ENCODE peak calls at places on chromosomes 7 and 10, in five cellular contexts. One of them, this sample, is unnamed.

GRCh38 chr7:86598721-86599120 is 45.0 kb upstream of the GRM3 start:
- DNase-seq in mucosa of descending colon: no peak
- DNase-seq in NCI-H1417 treated with DMSO at 0.1 percent for 48 hours: no peak
- DNase-seq in Kasumi-1: no peak
- DNase-seq in MCF 10A: no peak
- DNase-seq in this sample: no peak

GRCh38 chr10:78594938-78595645 is 473.7 kb upstream of the ZMIZ1 start:
- DNase-seq in NCI-H1417 treated with DMSO at 0.1 percent for 48 hours: peak; percentile 36
- DNase-seq in MCF 10A: no peak
- DNase-seq in Kasumi-1: no peak
- DNase-seq in mucosa of descending colon: no peak
- DNase-seq in this sample: no peak

GRCh38 chr10:3902054-3902808 is 117.2 kb upstream of the KLF6 start:
- DNase-seq in NCI-H1417 treated with DMSO at 0.1 percent for 48 hours: no peak
- DNase-seq in mucosa of descending colon: no peak
- DNase-seq in Kasumi-1: no peak
- DNase-seq in MCF 10A: no peak
- DNase-seq in this sample: no peak

GRCh38 chr10:6044651-6045599 is 17.2 kb downstream of the IL2RA start:
- DNase-seq in MCF 10A: no peak
- DNase-seq in mucosa of descending colon: no peak
- DNase-seq in NCI-H1417 treated with DMSO at 0.1 percent for 48 hours: no peak
- DNase-seq in Kasumi-1: peak; percentile 71
- DNase-seq in this sample: no peak

GRCh38 chr7:101901661-101902491 is 84.5 kb downstream of the CUX1 start:
- DNase-seq in mucosa of descending colon: peak; percentile 8
- DNase-seq in Kasumi-1: no peak
- DNase-seq in MCF 10A: no peak
- DNase-seq in NCI-H1417 treated with DMSO at 0.1 percent for 48 hours: no peak
- DNase-seq in this sample: no peak

GRCh38 chr7:151248191-151249033 is at the start of gene SMARCD3:
- DNase-seq in Kasumi-1: no peak
- DNase-seq in NCI-H1417 treated with DMSO at 0.1 percent for 48 hours: no peak
- DNase-seq in mucosa of descending colon: peak; percentile 61
- DNase-seq in MCF 10A: peak; percentile 43
- DNase-seq in this sample: no peak

GRCh38 chr10:525565-526315 is 163.7 kb downstream of the DIP2C start:
- DNase-seq in Kasumi-1: no peak
- DNase-seq in NCI-H1417 treated with DMSO at 0.1 percent for 48 hours: no peak
- DNase-seq in MCF 10A: peak; percentile 8
- DNase-seq in mucosa of descending colon: no peak
- DNase-seq in this sample: no peak

GRCh38 chr7:45123913-45124312 is 12.4 kb upstream of the TBRG4 start:
- DNase-seq in NCI-H1417 treated with DMSO at 0.1 percent for 48 hours: no peak
- DNase-seq in MCF 10A: no peak
- DNase-seq in mucosa of descending colon: no peak
- DNase-seq in Kasumi-1: no peak
- DNase-seq in this sample: no peak

GRCh38 chr7:140745654-140746053 is 49.1 kb downstream of the NDUFB2 start:
- DNase-seq in NCI-H1417 treated with DMSO at 0.1 percent for 48 hours: no peak
- DNase-seq in Kasumi-1: peak; percentile 59
- DNase-seq in mucosa of descending colon: no peak
- DNase-seq in MCF 10A: no peak
- DNase-seq in this sample: peak; percentile 62

GRCh38 chr10:124003481-124004371 is 89.7 kb downstream of the CHST15 start:
- DNase-seq in NCI-H1417 treated with DMSO at 0.1 percent for 48 hours: no peak
- DNase-seq in MCF 10A: no peak
- DNase-seq in mucosa of descending colon: no peak
- DNase-seq in Kasumi-1: no peak
- DNase-seq in this sample: no peak

GRCh38 chr10:43229208-43230061 is 37.4 kb downstream of the RASGEF1A start:
- DNase-seq in mucosa of descending colon: peak; percentile 54
- DNase-seq in MCF 10A: no peak
- DNase-seq in NCI-H1417 treated with DMSO at 0.1 percent for 48 hours: no peak
- DNase-seq in Kasumi-1: no peak
- DNase-seq in this sample: no peak

GRCh38 chr7:105060394-105060793 is 46.4 kb downstream of the KMT2E start:
- DNase-seq in mucosa of descending colon: no peak
- DNase-seq in Kasumi-1: no peak
- DNase-seq in MCF 10A: no peak
- DNase-seq in NCI-H1417 treated with DMSO at 0.1 percent for 48 hours: no peak
- DNase-seq in this sample: no peak

GRCh38 chr10:101244321-101245050 is 15.2 kb upstream of the LBX1 start:
- DNase-seq in NCI-H1417 treated with DMSO at 0.1 percent for 48 hours: no peak
- DNase-seq in MCF 10A: peak; percentile 20
- DNase-seq in Kasumi-1: peak; percentile 73
- DNase-seq in mucosa of descending colon: no peak
- DNase-seq in this sample: no peak

GRCh38 chr7:12281026-12281425 is 69.9 kb downstream of the TMEM106B start:
- DNase-seq in MCF 10A: peak; percentile 22
- DNase-seq in NCI-H1417 treated with DMSO at 0.1 percent for 48 hours: no peak
- DNase-seq in mucosa of descending colon: no peak
- DNase-seq in Kasumi-1: no peak
- DNase-seq in this sample: no peak

GRCh38 chr7:44280993-44281721 is 44.2 kb downstream of the CAMK2B start:
- DNase-seq in NCI-H1417 treated with DMSO at 0.1 percent for 48 hours: no peak
- DNase-seq in Kasumi-1: no peak
- DNase-seq in MCF 10A: no peak
- DNase-seq in mucosa of descending colon: peak; percentile 9
- DNase-seq in this sample: no peak

GRCh38 chr10:6583447-6583846 is 3.4 kb upstream of the PRKCQ start:
- DNase-seq in mucosa of descending colon: no peak
- DNase-seq in MCF 10A: no peak
- DNase-seq in NCI-H1417 treated with DMSO at 0.1 percent for 48 hours: no peak
- DNase-seq in Kasumi-1: no peak
- DNase-seq in this sample: no peak

GRCh38 chr10:100462709-100463108 is at the start of gene WNT8B:
- DNase-seq in Kasumi-1: no peak
- DNase-seq in MCF 10A: no peak
- DNase-seq in mucosa of descending colon: no peak
- DNase-seq in NCI-H1417 treated with DMSO at 0.1 percent for 48 hours: no peak
- DNase-seq in this sample: no peak

GRCh38 chr7:33392143-33392542 is 262.8 kb downstream of the BBS9 start:
- DNase-seq in MCF 10A: no peak
- DNase-seq in mucosa of descending colon: no peak
- DNase-seq in NCI-H1417 treated with DMSO at 0.1 percent for 48 hours: peak; percentile 61
- DNase-seq in Kasumi-1: no peak
- DNase-seq in this sample: no peak

GRCh38 chr7:68770649-68771048 is 827.6 kb upstream of the AUTS2 start:
- DNase-seq in MCF 10A: no peak
- DNase-seq in Kasumi-1: no peak
- DNase-seq in mucosa of descending colon: no peak
- DNase-seq in NCI-H1417 treated with DMSO at 0.1 percent for 48 hours: no peak
- DNase-seq in this sample: no peak

GRCh38 chr7:150324366-150324961 is 1.1 kb upstream of the ACTR3C start:
- DNase-seq in MCF 10A: no peak
- DNase-seq in mucosa of descending colon: peak; percentile 65
- DNase-seq in Kasumi-1: no peak
- DNase-seq in NCI-H1417 treated with DMSO at 0.1 percent for 48 hours: no peak
- DNase-seq in this sample: no peak

GRCh38 chr7:87877641-87878040 is 1.3 kb downstream of the DBF4 start:
- DNase-seq in MCF 10A: peak; percentile 8
- DNase-seq in mucosa of descending colon: no peak
- DNase-seq in NCI-H1417 treated with DMSO at 0.1 percent for 48 hours: no peak
- DNase-seq in Kasumi-1: no peak
- DNase-seq in this sample: no peak

GRCh38 chr10:131172433-131172832 is 139.1 kb downstream of the TCERG1L start:
- DNase-seq in MCF 10A: no peak
- DNase-seq in NCI-H1417 treated with DMSO at 0.1 percent for 48 hours: no peak
- DNase-seq in mucosa of descending colon: no peak
- DNase-seq in Kasumi-1: no peak
- DNase-seq in this sample: no peak

GRCh38 chr7:152177696-152178404 is 152.4 kb downstream of the GALNT11 start:
- DNase-seq in NCI-H1417 treated with DMSO at 0.1 percent for 48 hours: no peak
- DNase-seq in Kasumi-1: no peak
- DNase-seq in mucosa of descending colon: no peak
- DNase-seq in MCF 10A: no peak
- DNase-seq in this sample: no peak

GRCh38 chr7:73827568-73828106 is 3.2 kb upstream of the CLDN4 start:
- DNase-seq in MCF 10A: peak; percentile 81
- DNase-seq in Kasumi-1: no peak
- DNase-seq in mucosa of descending colon: peak; percentile 87
- DNase-seq in NCI-H1417 treated with DMSO at 0.1 percent for 48 hours: peak; percentile 91
- DNase-seq in this sample: no peak

GRCh38 chr7:38318241-38318640 is 44.8 kb upstream of the TARP start:
- DNase-seq in mucosa of descending colon: no peak
- DNase-seq in MCF 10A: no peak
- DNase-seq in NCI-H1417 treated with DMSO at 0.1 percent for 48 hours: no peak
- DNase-seq in Kasumi-1: no peak
- DNase-seq in this sample: no peak

GRCh38 chr10:61760943-61761824 is 98.5 kb downstream of the CABCOCO1 start:
- DNase-seq in mucosa of descending colon: no peak
- DNase-seq in NCI-H1417 treated with DMSO at 0.1 percent for 48 hours: no peak
- DNase-seq in Kasumi-1: no peak
- DNase-seq in MCF 10A: peak; percentile 47
- DNase-seq in this sample: no peak

GRCh38 chr10:88253120-88253519 is 330.0 kb downstream of the RNLS start:
- DNase-seq in MCF 10A: no peak
- DNase-seq in Kasumi-1: no peak
- DNase-seq in NCI-H1417 treated with DMSO at 0.1 percent for 48 hours: no peak
- DNase-seq in mucosa of descending colon: no peak
- DNase-seq in this sample: no peak

GRCh38 chr7:85041599-85042216 is 145.1 kb downstream of the SEMA3D start:
- DNase-seq in NCI-H1417 treated with DMSO at 0.1 percent for 48 hours: peak; percentile 81
- DNase-seq in MCF 10A: peak; percentile 74
- DNase-seq in mucosa of descending colon: peak; percentile 55
- DNase-seq in Kasumi-1: peak; percentile 79
- DNase-seq in this sample: peak; percentile 80

GRCh38 chr10:21281173-21281572 is 244.3 kb downstream of the SKIDA1 start:
- DNase-seq in Kasumi-1: peak; percentile 27
- DNase-seq in MCF 10A: no peak
- DNase-seq in mucosa of descending colon: no peak
- DNase-seq in NCI-H1417 treated with DMSO at 0.1 percent for 48 hours: no peak
- DNase-seq in this sample: no peak

GRCh38 chr7:154996756-154997155 is 6.2 kb downstream of the PAXIP1 start:
- DNase-seq in mucosa of descending colon: no peak
- DNase-seq in Kasumi-1: no peak
- DNase-seq in NCI-H1417 treated with DMSO at 0.1 percent for 48 hours: no peak
- DNase-seq in MCF 10A: no peak
- DNase-seq in this sample: no peak

GRCh38 chr10:91349381-91349780 is 60.8 kb upstream of the HECTD2 start:
- DNase-seq in mucosa of descending colon: no peak
- DNase-seq in NCI-H1417 treated with DMSO at 0.1 percent for 48 hours: no peak
- DNase-seq in MCF 10A: peak; percentile 46
- DNase-seq in Kasumi-1: no peak
- DNase-seq in this sample: no peak

GRCh38 chr10:28677889-28678686 is 767 bp downstream of the BAMBI start:
- DNase-seq in NCI-H1417 treated with DMSO at 0.1 percent for 48 hours: no peak
- DNase-seq in MCF 10A: peak; percentile 44
- DNase-seq in Kasumi-1: peak; percentile 43
- DNase-seq in mucosa of descending colon: peak; percentile 53
- DNase-seq in this sample: no peak

GRCh38 chr10:43050011-43050410 is 26.9 kb upstream of the RET start:
- DNase-seq in Kasumi-1: no peak
- DNase-seq in mucosa of descending colon: no peak
- DNase-seq in NCI-H1417 treated with DMSO at 0.1 percent for 48 hours: no peak
- DNase-seq in MCF 10A: no peak
- DNase-seq in this sample: no peak

GRCh38 chr10:127195571-127196226 is 692 bp downstream of the INSYN2A start:
- DNase-seq in Kasumi-1: no peak
- DNase-seq in NCI-H1417 treated with DMSO at 0.1 percent for 48 hours: no peak
- DNase-seq in MCF 10A: no peak
- DNase-seq in mucosa of descending colon: no peak
- DNase-seq in this sample: no peak

GRCh38 chr7:141619745-141620144 is 68.5 kb downstream of the AGK start:
- DNase-seq in MCF 10A: no peak
- DNase-seq in NCI-H1417 treated with DMSO at 0.1 percent for 48 hours: no peak
- DNase-seq in mucosa of descending colon: no peak
- DNase-seq in Kasumi-1: no peak
- DNase-seq in this sample: no peak

GRCh38 chr7:78620931-78621330 is 822.4 kb downstream of the PHTF2 start:
- DNase-seq in Kasumi-1: no peak
- DNase-seq in MCF 10A: peak; percentile 50
- DNase-seq in mucosa of descending colon: no peak
- DNase-seq in NCI-H1417 treated with DMSO at 0.1 percent for 48 hours: no peak
- DNase-seq in this sample: peak; percentile 56

GRCh38 chr7:141263508-141263907 is 189.6 kb downstream of the TMEM178B start:
- DNase-seq in MCF 10A: no peak
- DNase-seq in NCI-H1417 treated with DMSO at 0.1 percent for 48 hours: no peak
- DNase-seq in Kasumi-1: no peak
- DNase-seq in mucosa of descending colon: no peak
- DNase-seq in this sample: no peak

GRCh38 chr7:377069-378040 is 87.4 kb downstream of the FOXL3 start:
- DNase-seq in NCI-H1417 treated with DMSO at 0.1 percent for 48 hours: no peak
- DNase-seq in mucosa of descending colon: peak; percentile 28
- DNase-seq in Kasumi-1: no peak
- DNase-seq in MCF 10A: no peak
- DNase-seq in this sample: no peak

GRCh38 chr7:14834888-14835287 is 67.7 kb downstream of the DGKB start:
- DNase-seq in MCF 10A: no peak
- DNase-seq in Kasumi-1: no peak
- DNase-seq in NCI-H1417 treated with DMSO at 0.1 percent for 48 hours: no peak
- DNase-seq in mucosa of descending colon: no peak
- DNase-seq in this sample: no peak

GRCh38 chr7:27163776-27164380 is 1.5 kb downstream of the HOXA9 start:
- DNase-seq in NCI-H1417 treated with DMSO at 0.1 percent for 48 hours: no peak
- DNase-seq in Kasumi-1: no peak
- DNase-seq in MCF 10A: no peak
- DNase-seq in mucosa of descending colon: peak; percentile 49
- DNase-seq in this sample: no peak

This sample was measured in Karpas-422.